ENCODE peak calls at places on chromosomes 3 and 15, in six cellular contexts. U is caudate nucleus; S is Calu3; G is kidney; D is pulmonary artery endothelial cell; Y is activated naive CD4-positive, alpha-beta T cell. T is an unnamed sample.

GRCh38 chr15:58232273-58233065 is 94.3 kb downstream of the AQP9 start:
- DNase-seq in U (no peak), S (no peak), G (no peak), D (no peak), Y (no peak), T (no peak)

GRCh38 chr15:51846463-51847230 is 17.2 kb downstream of the TMOD3 start:
- DNase-seq in U (no peak), S (peak), G (no peak), D (peak), Y (no peak), T (peak)

GRCh38 chr15:40048155-40048792 is 9.3 kb upstream of the SRP14 start:
- DNase-seq in U (no peak), S (no peak), G (no peak), D (no peak), Y (no peak), T (no peak)

GRCh38 chr3:66107855-66108254 is 69.1 kb upstream of the MAGI1 start:
- DNase-seq in U (no peak), S (no peak), G (no peak), D (no peak), Y (no peak), T (no peak)

GRCh38 chr15:101781927-101782326 is 21.4 kb upstream of the OR4F6 start:
- DNase-seq in U (no peak), S (no peak), G (no peak), D (no peak), Y (no peak), T (no peak)

GRCh38 chr15:52144656-52145055 is 32.1 kb upstream of the BCL2L10 start:
- DNase-seq in U (no peak), S (no peak), G (no peak), D (no peak), Y (no peak), T (no peak)

GRCh38 chr3:87228316-87228715 is 1.2 kb downstream of the CHMP2B start:
- DNase-seq in U (no peak), S (no peak), G (no peak), D (no peak), Y (no peak), T (no peak)

GRCh38 chr3:28890373-28890772 is 390.5 kb upstream of the RBMS3 start:
- DNase-seq in U (no peak), S (no peak), G (no peak), D (no peak), Y (no peak), T (no peak)

GRCh38 chr3:98114264-98114663 is 16.3 kb upstream of the OR5H1 start:
- DNase-seq in U (no peak), S (no peak), G (no peak), D (no peak), Y (no peak), T (no peak)

GRCh38 chr3:15010664-15011063 is 54.5 kb downstream of the MRPS25 start:
- DNase-seq in U (no peak), S (no peak), G (no peak), D (no peak), Y (no peak), T (no peak)

GRCh38 chr15:73346735-73347312 is 21.9 kb downstream of the HCN4 start:
- DNase-seq in U (no peak), S (peak), G (no peak), D (no peak), Y (peak), T (peak)

GRCh38 chr3:166125179-166125578 is 288.0 kb upstream of the BCHE start:
- DNase-seq in U (no peak), S (no peak), G (no peak), D (no peak), Y (no peak), T (no peak)

GRCh38 chr3:14741510-14741909 is 66.6 kb downstream of the C3orf20 start:
- DNase-seq in U (no peak), S (no peak), G (no peak), D (no peak), Y (no peak), T (no peak)

GRCh38 chr3:58104712-58105111 is 96.5 kb downstream of the FLNB start:
- DNase-seq in U (no peak), S (no peak), G (no peak), D (no peak), Y (no peak), T (no peak)

GRCh38 chr3:188365978-188366698 is 212.2 kb downstream of the LPP start:
- DNase-seq in U (no peak), S (peak), G (no peak), D (peak), Y (no peak), T (peak)

GRCh38 chr3:73529280-73530029 is 95.3 kb downstream of the PDZRN3 start:
- DNase-seq in U (no peak), S (no peak), G (no peak), D (no peak), Y (no peak), T (no peak)

GRCh38 chr3:94423566-94423965 is 360.7 kb downstream of the NSUN3 start:
- DNase-seq in U (no peak), S (no peak), G (no peak), D (no peak), Y (no peak), T (no peak)

GRCh38 chr15:62541250-62541649 is 376.2 kb upstream of the C2CD4B start:
- DNase-seq in U (no peak), S (no peak), G (no peak), D (no peak), Y (no peak), T (no peak)

GRCh38 chr3:181694805-181695660 is 16.7 kb upstream of the SOX2 start:
- DNase-seq in U (no peak), S (peak), G (peak), D (no peak), Y (no peak), T (peak)

GRCh38 chr3:20056727-20057611 is 16.7 kb downstream of the KAT2B start:
- DNase-seq in U (no peak), S (no peak), G (no peak), D (peak), Y (no peak), T (peak)

GRCh38 chr3:111954228-111954990 is 24.4 kb upstream of the ABHD10 start:
- DNase-seq in U (no peak), S (no peak), G (no peak), D (no peak), Y (no peak), T (no peak)

GRCh38 chr3:11954312-11954934 is 49.8 kb upstream of the SYN2 start:
- DNase-seq in U (no peak), S (peak), G (no peak), D (no peak), Y (no peak), T (no peak)

GRCh38 chr3:188656196-188656982 is 502.4 kb downstream of the LPP start:
- DNase-seq in U (no peak), S (no peak), G (no peak), D (no peak), Y (no peak), T (no peak)

GRCh38 chr3:103127737-103128136 is 692.9 kb downstream of the ZPLD1 start:
- DNase-seq in U (no peak), S (no peak), G (no peak), D (no peak), Y (no peak), T (no peak)

GRCh38 chr15:73952171-73952912 is 26.1 kb downstream of the LOXL1 start:
- DNase-seq in U (no peak), S (no peak), G (peak), D (no peak), Y (no peak), T (no peak)

GRCh38 chr3:115040673-115041286 is 106.3 kb downstream of the ZBTB20 start:
- DNase-seq in U (no peak), S (peak), G (no peak), D (peak), Y (peak), T (peak)

GRCh38 chr3:123881771-123882170 is 2.4 kb downstream of the MYLK start:
- DNase-seq in U (no peak), S (no peak), G (no peak), D (no peak), Y (no peak), T (no peak)

GRCh38 chr15:86001200-86001599 is 78.5 kb upstream of the AGBL1 start:
- DNase-seq in U (no peak), S (no peak), G (no peak), D (no peak), Y (no peak), T (no peak)

GRCh38 chr3:151900460-151900859 is 27.0 kb downstream of the SUCNR1 start:
- DNase-seq in U (no peak), S (no peak), G (no peak), D (no peak), Y (no peak), T (no peak)

GRCh38 chr3:79414035-79414434 is 353.8 kb downstream of the ROBO1 start:
- DNase-seq in U (no peak), S (no peak), G (no peak), D (no peak), Y (no peak), T (no peak)

GRCh38 chr3:37086918-37087317 is 87.5 kb downstream of the LRRFIP2 start:
- DNase-seq in U (no peak), S (no peak), G (no peak), D (no peak), Y (no peak), T (no peak)

GRCh38 chr3:196948442-196949365 is 6.4 kb upstream of the NCBP2 start:
- DNase-seq in U (no peak), S (no peak), G (no peak), D (no peak), Y (no peak), T (no peak)

GRCh38 chr3:69505770-69506407 is 120.0 kb upstream of the FRMD4B start:
- DNase-seq in U (no peak), S (no peak), G (no peak), D (no peak), Y (no peak), T (no peak)

GRCh38 chr15:76313731-76314130 is 2.5 kb upstream of the ETFA start:
- DNase-seq in U (no peak), S (no peak), G (no peak), D (no peak), Y (no peak), T (peak)

GRCh38 chr15:88674661-88675060 is 35.8 kb downstream of the ISG20 start:
- DNase-seq in U (no peak), S (no peak), G (no peak), D (no peak), Y (no peak), T (no peak)

GRCh38 chr15:41930221-41930866 is 36.5 kb upstream of the SPTBN5 start:
- DNase-seq in U (no peak), S (no peak), G (peak), D (peak), Y (no peak), T (peak)

GRCh38 chr15:48469271-48469670 is 138.0 kb downstream of the DUT start:
- DNase-seq in U (no peak), S (no peak), G (no peak), D (no peak), Y (no peak), T (no peak)

GRCh38 chr15:83559310-83559966 is 94.5 kb upstream of the ADAMTSL3 start:
- DNase-seq in U (no peak), S (peak), G (no peak), D (peak), Y (no peak), T (peak)

GRCh38 chr3:135865085-135865484 is 100.4 kb upstream of the PPP2R3A start:
- DNase-seq in U (no peak), S (no peak), G (no peak), D (no peak), Y (no peak), T (no peak)

GRCh38 chr15:31239409-31239808 is 87.2 kb upstream of the KLF13 start:
- DNase-seq in U (no peak), S (no peak), G (peak), D (no peak), Y (no peak), T (no peak)

T was measured in PC-9.